ENCODE peak calls at places on chromosomes 12 and 14, in four cellular contexts. C is heart left ventricle, S is tibial nerve, W is uterus. T is an unnamed sample. For H3K27me3, the result is how much of the 10 kb centered on the place peaks cover.

GRCh38 chr12:131003676-131004075 is 50.0 kb downstream of the ADGRD1 start:
- DNase-seq in C (no peak), S (no peak), W (no peak), T (no peak)

GRCh38 chr12:78421011-78421410 is 443.6 kb upstream of the SYT1 start:
- DNase-seq in C (no peak), S (no peak), W (no peak), T (no peak)

GRCh38 chr12:24850486-24850885 is 98.4 kb downstream of the BCAT1 start:
- DNase-seq in C (no peak), S (no peak), W (no peak), T (no peak)

GRCh38 chr12:68515793-68516192 is 94.9 kb upstream of the RAP1B start:
- DNase-seq in C (no peak), S (no peak), W (no peak), T (no peak)

GRCh38 chr14:20684662-20685456 is 499 bp downstream of the RNASE4 start:
- DNase-seq in C (no peak), S (no peak), W (peak), T (peak)

GRCh38 chr12:65778268-65779090 is 45.8 kb upstream of the HMGA2 start:
- DNase-seq in C (no peak), S (no peak), W (no peak), T (no peak)

GRCh38 chr14:24296341-24297157 is 3.0 kb downstream of the DHRS1 start:
- DNase-seq in C (peak), S (no peak), W (peak), T (peak)

GRCh38 chr12:75162845-75163244 is 46.8 kb downstream of the KCNC2 start:
- DNase-seq in C (no peak), S (no peak), W (no peak), T (no peak)

GRCh38 chr12:25249951-25250738 is 584 bp downstream of the KRAS start:
- DNase-seq in C (peak), S (peak), W (peak), T (peak)

GRCh38 chr14:106622200-106622745 is 1095.9 kb downstream of the TMEM121 start:
- DNase-seq in C (no peak), S (no peak), W (no peak), T (no peak)

GRCh38 chr14:98133806-98134205 is 1138.2 kb downstream of the BCL11B start:
- DNase-seq in C (no peak), S (no peak), W (no peak), T (no peak)

GRCh38 chr14:62428429-62429203 is 616.6 kb downstream of the KCNH5 start:
- DNase-seq in C (no peak), S (no peak), W (no peak), T (no peak)

GRCh38 chr14:73369433-73369832 is 88.9 kb downstream of the NUMB start:
- DNase-seq in C (no peak), S (no peak), W (no peak), T (no peak)

GRCh38 chr12:53744730-53745129 is 7.0 kb downstream of the CISTR start:
- DNase-seq in C (no peak), S (no peak), W (no peak), T (no peak)

GRCh38 chr12:112386726-112387125 is 4.5 kb upstream of the HECTD4 start:
- DNase-seq in C (no peak), S (no peak), W (peak), T (no peak)

GRCh38 chr14:61462566-61463195 is 141.3 kb downstream of the PRKCH start:
- DNase-seq in C (no peak), S (no peak), W (no peak), T (no peak)

GRCh38 chr12:31326689-31327659 is 1.0 kb upstream of the SINHCAF start:
- DNase-seq in C (no peak), S (no peak), W (no peak), T (no peak)

GRCh38 chr14:105927094-105927475 is 400.7 kb downstream of the TMEM121 start:
- DNase-seq in C (peak), S (no peak), W (no peak), T (peak)

GRCh38 chr12:70031046-70031445 is 206.0 kb downstream of the MYRFL start:
- DNase-seq in C (no peak), S (no peak), W (no peak), T (no peak)

GRCh38 chr12:118188690-118189371 is 52.9 kb downstream of the PEBP1 start:
- DNase-seq in C (no peak), S (peak), W (peak), T (peak)

GRCh38 chr12:124191024-124191359 is 103.9 kb upstream of the RFLNA start:
- DNase-seq in C (no peak), S (no peak), W (no peak), T (no peak)

GRCh38 chr14:91290986-91291385 is 46.5 kb upstream of the GPR68 start:
- DNase-seq in C (no peak), S (no peak), W (no peak), T (no peak)

GRCh38 chr12:57080855-57081254 is 2.3 kb upstream of the NEMP1 start:
- DNase-seq in C (no peak), S (no peak), W (no peak), T (no peak)

GRCh38 chr12:57079821-57080220 is 1.2 kb upstream of the NEMP1 start:
- DNase-seq in C (no peak), S (no peak), W (no peak), T (no peak)

GRCh38 chr12:57078519-57079404 is at the start of gene NEMP1:
- DNase-seq in C (peak), S (peak), W (peak), T (peak)
- TF ChIP-seq POLR2A in C (no peak), S (peak), W (peak), T (no peak)

GRCh38 chr12:46578190-46578982 is 205.8 kb upstream of the SLC38A2 start:
- DNase-seq in C (no peak), S (no peak), W (no peak), T (no peak)
- H3K27me3 ChIP-seq in C (under half), S (under half), W (under half), T (under half)

DNA sequence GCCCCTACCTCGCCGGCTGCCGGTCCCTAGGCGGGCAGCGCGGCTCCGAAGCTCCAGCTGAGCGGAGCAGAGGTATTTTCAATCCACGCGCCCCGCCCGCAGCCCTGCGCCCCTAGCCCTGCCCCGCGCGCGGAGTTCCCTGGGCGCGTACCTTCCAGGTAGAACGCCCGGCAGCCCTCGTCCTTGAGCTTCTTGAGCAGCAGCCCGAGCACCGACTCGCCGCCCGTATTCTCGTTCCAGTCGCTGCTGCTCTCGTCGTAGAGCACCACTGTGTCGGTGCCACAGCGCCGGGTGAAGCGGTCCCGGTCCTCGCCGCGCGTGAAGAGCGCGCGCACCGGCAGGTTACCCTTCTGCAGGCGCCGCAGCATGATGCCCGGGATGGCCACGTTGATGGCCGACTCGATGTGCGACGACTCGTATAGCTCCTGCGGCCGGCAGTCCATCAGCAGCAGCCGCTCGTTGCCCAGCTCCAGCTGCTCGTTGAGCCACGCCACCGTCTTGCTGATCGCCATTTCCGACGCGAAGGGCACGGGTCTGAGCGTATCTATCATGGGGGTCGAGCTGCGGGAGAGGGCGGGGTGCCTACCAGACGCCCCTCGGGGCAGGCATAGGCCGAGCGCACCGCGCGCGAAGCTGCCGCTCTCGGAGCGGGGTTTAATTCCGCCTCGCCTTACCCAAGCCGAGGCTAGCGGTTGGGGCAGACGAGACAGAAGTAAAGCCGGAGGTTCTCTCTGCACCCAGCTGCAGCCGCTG is 636 bp downstream of the DUSP6 start:
- DNase-seq in C (peak), S (no peak), W (peak), T (peak)
- TF ChIP-seq POLR2A in C (no peak), S (no peak), W (no peak), T (no peak)

GRCh38 chr14:85535316-85535715 is 5.4 kb downstream of the FLRT2 start:
- DNase-seq in C (no peak), S (no peak), W (no peak), T (no peak)
- H3K27me3 ChIP-seq in C (under half), S (under half), W (under half), T (under half)

DNA sequence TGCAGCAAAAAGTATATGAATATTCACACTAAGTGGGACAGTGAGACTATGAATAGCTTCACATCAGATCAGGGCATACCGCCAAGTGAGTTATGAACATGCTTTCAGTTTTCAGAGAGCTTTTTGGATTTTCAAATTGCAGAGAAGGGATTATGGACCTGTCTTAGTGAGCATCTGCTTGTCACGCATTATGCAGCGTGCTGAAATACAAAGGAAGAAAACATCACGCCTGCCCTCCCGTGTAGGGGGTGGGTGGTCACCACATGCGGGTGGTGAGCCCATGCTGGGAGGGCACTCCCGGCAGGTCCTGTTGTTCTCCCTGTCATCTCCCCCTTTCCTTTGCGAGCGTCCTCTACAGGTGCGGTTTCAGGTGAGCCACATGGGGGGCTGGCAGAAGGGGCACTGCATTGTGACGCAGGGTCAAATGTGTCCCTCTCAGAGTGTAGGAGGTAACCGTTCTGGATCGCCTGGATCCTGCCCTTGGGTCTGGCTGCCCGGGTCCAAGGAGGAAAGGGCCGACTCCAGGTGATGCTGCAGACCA is 42.6 kb downstream of the TRAF3 start:
- DNase-seq in C (no peak), S (no peak), W (no peak), T (no peak)
- TF ChIP-seq POLR2A in C (no peak), S (no peak), W (no peak), T (no peak)

GRCh38 chr12:111204684-111205305 is 164.1 kb downstream of the PHETA1 start:
- DNase-seq in C (no peak), S (no peak), W (no peak), T (no peak)
- H3K27me3 ChIP-seq in C (under half), S (under half), W (under half), T (under half)

DNA sequence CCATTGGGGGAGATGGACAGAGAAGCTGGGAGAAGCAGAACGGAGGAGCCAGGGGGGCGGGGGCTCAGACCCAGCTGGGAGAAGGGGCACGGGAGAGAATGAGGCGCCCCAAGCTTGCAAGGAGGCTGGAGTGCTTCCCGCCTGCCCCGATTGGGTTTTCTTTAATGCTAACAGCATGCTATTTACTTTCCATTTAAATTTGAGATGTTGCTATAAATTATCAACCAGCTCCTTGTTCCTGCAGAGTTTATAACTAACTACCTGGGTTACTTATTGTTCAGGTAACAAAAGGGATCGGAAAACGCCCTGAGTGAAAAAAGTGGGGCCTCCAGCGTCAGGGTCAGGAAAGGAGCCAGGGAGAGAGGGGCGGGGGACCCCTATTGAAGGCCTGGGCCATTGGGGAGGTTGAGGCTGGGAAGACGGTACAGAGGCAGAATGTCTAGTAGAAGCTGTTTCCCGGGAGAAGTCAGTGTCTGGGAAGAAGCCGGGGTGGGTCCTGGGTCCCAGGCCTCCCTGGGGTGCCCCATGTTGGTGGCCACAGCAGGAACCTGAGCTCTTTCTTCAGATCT is 2.5 kb downstream of the HNF1A start:
- DNase-seq in C (no peak), S (no peak), W (no peak), T (no peak)
- TF ChIP-seq POLR2A in C (no peak), S (no peak), W (no peak), T (no peak)

GRCh38 chr14:54300881-54301280 is 95.9 kb upstream of the CDKN3 start:
- DNase-seq in C (no peak), S (no peak), W (no peak), T (no peak)

GRCh38 chr14:54299393-54300363 is 97.1 kb upstream of the CDKN3 start:
- DNase-seq in C (no peak), S (no peak), W (no peak), T (no peak)

GRCh38 chr14:54306806-54307205 is 90.0 kb upstream of the CDKN3 start:
- DNase-seq in C (no peak), S (no peak), W (no peak), T (no peak)

DNA sequence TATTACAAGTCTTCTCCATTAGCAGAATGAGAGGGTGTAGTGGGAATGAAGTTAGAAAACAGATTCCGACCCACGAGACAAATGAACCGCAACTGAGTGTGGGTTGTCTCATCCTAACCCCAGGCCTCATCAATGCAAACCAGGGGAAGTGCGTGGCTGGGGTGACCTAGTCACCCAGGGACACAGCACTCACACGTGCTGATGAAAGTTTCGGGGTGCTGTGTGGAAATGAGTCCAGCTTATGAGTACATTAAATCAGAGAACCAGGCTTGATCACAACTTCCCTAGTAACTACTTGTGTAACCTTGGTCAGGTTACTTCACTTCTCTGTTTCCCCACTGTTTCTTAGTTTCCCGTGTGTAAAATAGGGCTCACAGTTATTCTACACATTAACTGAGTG is 95.5 kb upstream of the CDKN3 start:
- DNase-seq in C (no peak), S (no peak), W (no peak), T (no peak)
- H3K27me3 ChIP-seq in C (under half), S (under half), W (under half), T (under half)

DNA sequence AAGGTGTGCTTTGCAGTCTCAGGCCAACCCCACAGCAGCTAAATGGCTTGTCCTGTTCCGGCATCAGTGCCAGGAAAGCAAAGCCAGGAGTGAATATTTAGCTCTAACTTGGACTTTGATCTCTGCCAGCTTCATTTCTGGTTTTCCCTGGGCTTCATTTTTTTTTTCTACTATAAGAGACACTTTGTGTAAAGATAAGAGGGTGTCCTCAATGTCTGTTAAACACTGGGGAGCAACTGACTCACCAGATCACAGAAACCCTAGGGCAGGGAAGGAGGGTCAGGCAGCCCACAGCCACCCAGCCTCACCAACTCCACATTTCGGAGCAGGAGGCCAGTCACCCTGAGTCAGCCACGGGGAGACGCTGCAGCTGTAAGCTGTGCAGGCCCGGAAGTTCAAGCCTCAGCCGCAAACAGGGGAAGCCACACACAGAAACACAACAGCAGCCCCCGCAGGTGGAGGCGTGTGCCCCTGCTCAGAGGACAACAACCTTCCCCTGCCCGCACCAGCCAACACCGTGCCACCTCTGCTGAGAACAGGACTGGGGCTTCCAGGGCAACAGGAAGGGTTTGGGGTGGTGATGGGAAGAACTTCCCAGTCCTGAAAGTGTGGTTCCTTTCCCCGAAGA is 6.3 kb downstream of the TNFRSF1A start:
- DNase-seq in C (peak), S (peak), W (peak), T (peak)
- TF ChIP-seq POLR2A in C (no peak), S (no peak), W (peak), T (no peak)

GRCh38 chr12:109789649-109790048 is 43.5 kb downstream of the TRPV4 start:
- DNase-seq in C (no peak), S (no peak), W (no peak), T (no peak)

GRCh38 chr12:109783965-109784244 is 49.3 kb downstream of the TRPV4 start:
- DNase-seq in C (no peak), S (no peak), W (no peak), T (no peak)

GRCh38 chr12:109783135-109783964 is 49.8 kb downstream of the TRPV4 start:
- DNase-seq in C (no peak), S (no peak), W (no peak), T (no peak)

GRCh38 chr12:109785854-109786253 is 47.3 kb downstream of the TRPV4 start:
- DNase-seq in C (no peak), S (no peak), W (no peak), T (no peak)

DNA sequence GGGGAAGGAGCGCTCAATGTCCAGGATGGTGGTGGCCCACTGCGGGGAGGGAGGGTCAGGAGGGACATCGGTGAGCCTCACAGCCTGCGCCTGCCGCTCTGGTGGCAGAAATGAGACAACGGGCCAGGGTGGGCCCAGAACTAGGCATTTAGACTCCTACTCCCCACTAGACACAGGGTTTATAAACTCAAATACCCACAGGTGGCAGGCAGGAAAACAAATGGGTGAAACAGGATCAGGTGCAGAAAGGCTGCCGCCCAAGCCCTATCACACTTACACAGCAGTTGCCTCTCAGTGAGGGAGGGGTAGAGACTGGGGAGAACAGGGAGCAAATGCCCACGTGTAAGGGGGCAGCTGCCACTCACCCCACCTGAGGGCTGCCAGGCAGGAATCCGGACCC is 46.4 kb downstream of the TRPV4 start:
- DNase-seq in C (no peak), S (no peak), W (no peak), T (no peak)
- H3K27me3 ChIP-seq in C (under half), S (under half), W (under half), T (under half)

T was measured in ovary.